ENCODE peak calls at places on chromosome 9, in seven cellular contexts. B is IMR-90, D is A549, I is heart left ventricle, A is K562, G is uterus, Y is HCT116. U is an unnamed sample.

GRCh38 chr9:22114956-22115355 is 105.9 kb upstream of the CDKN2B start:
- DNase-seq in B (peak; percentile 70), D (no peak), I (no peak), A (no peak), G (no peak), Y (no peak), U (no peak)

GRCh38 chr9:11142965-11143738 is 530.4 kb upstream of the PTPRD start:
- DNase-seq in B (no peak), D (no peak), I (no peak), A (no peak), G (no peak), Y (no peak), U (no peak)

GRCh38 chr9:69027355-69028097 is 8.0 kb upstream of the FXN start:
- DNase-seq in B (peak; percentile 45), D (peak; percentile 47), I (no peak), A (peak; percentile 44), G (peak; percentile 24), Y (peak; percentile 65), U (peak; percentile 48)

GRCh38 chr9:22079873-22080341 is 70.8 kb upstream of the CDKN2B start:
- DNase-seq in B (peak; percentile 87), D (no peak), I (no peak), A (no peak), G (no peak), Y (no peak), U (peak; percentile 11)

GRCh38 chr9:127311239-127311741 is 46.7 kb downstream of the GARNL3 start:
- DNase-seq in B (peak; percentile 36), D (peak; percentile 33), I (peak; percentile 35), A (peak; percentile 31), G (peak; percentile 37), Y (peak; percentile 1), U (peak; percentile 76)

GRCh38 chr9:78325343-78325742 is 28.4 kb downstream of the PSAT1 start:
- DNase-seq in B (peak; percentile 27), D (no peak), I (no peak), A (peak; percentile 28), G (no peak), Y (no peak), U (peak; percentile 87)

GRCh38 chr9:99955606-99956005 is 49.2 kb downstream of the STX17 start:
- DNase-seq in B (no peak), D (no peak), I (no peak), A (no peak), G (no peak), Y (no peak), U (no peak)

GRCh38 chr9:27110181-27110580 is 1.2 kb downstream of the TEK start:
- DNase-seq in B (no peak), D (no peak), I (no peak), A (no peak), G (no peak), Y (no peak), U (no peak)

GRCh38 chr9:21174671-21175070 is 8.2 kb upstream of the IFNA21 start:
- DNase-seq in B (no peak), D (no peak), I (no peak), A (no peak), G (no peak), Y (no peak), U (no peak)

GRCh38 chr9:35705372-35705771 is 15.6 kb upstream of the TPM2 start:
- DNase-seq in B (no peak), D (no peak), I (no peak), A (no peak), G (no peak), Y (no peak), U (no peak)

GRCh38 chr9:110847661-110848060 is 179.1 kb downstream of the MUSK start:
- DNase-seq in B (peak; percentile 60), D (no peak), I (no peak), A (no peak), G (no peak), Y (no peak), U (no peak)
- H3K4me1 ChIP-seq in B (peaks cover 7% of the 10 kb centered on the region), D (peaks cover 3% of the 10 kb centered on the region), I (no peaks in the 10 kb centered on the region), A (no peaks in the 10 kb centered on the region), G (no peaks in the 10 kb centered on the region), Y (no peaks in the 10 kb centered on the region), U (no peaks in the 10 kb centered on the region)

DNA sequence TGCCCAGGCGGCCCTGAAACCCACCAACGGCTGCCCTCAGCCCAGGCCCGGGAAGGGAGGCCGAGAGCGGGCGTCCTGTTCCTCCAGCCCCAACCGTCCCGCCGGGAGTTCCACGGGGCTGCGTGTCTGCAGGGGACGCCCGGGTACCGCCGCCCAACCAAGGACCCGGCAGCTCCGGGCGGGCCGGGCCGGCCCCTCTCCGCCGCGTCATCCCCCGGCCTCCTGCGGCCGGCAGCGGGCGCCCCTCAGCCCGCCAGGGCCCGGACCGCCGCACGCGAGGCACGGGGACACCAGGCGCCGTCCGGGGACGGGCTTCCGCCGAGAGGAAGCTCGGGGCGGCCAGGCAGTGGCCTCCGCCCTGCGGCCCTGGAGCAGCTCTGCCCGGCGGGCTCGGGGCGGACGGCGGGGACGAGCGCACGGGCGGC is 432 bp downstream of the FBXW5 start:
- DNase-seq in B (peak; percentile 55), D (peak; percentile 39), I (no peak), A (no peak), G (no peak), Y (no peak), U (peak; percentile 51)
- TF ChIP-seq POLR2A in B (peak; percentile 67), D (no peak), I (no peak), A (no peak), G (no peak), Y (no peak), U (no peak)

GRCh38 chr9:130410443-130410842 is 34.3 kb upstream of the ASS1 start:
- DNase-seq in B (no peak), D (no peak), I (no peak), A (no peak), G (no peak), Y (no peak), U (no peak)

GRCh38 chr9:130407916-130408659 is 36.7 kb upstream of the ASS1 start:
- DNase-seq in B (no peak), D (no peak), I (no peak), A (no peak), G (no peak), Y (no peak), U (no peak)

GRCh38 chr9:130409250-130409649 is 35.5 kb upstream of the ASS1 start:
- DNase-seq in B (no peak), D (no peak), I (no peak), A (no peak), G (no peak), Y (no peak), U (no peak)

GRCh38 chr9:130406278-130406895 is 38.4 kb upstream of the ASS1 start:
- DNase-seq in B (no peak), D (no peak), I (no peak), A (no peak), G (no peak), Y (no peak), U (no peak)

GRCh38 chr9:130408669-130409068 is 36.1 kb upstream of the ASS1 start:
- DNase-seq in B (no peak), D (no peak), I (no peak), A (no peak), G (no peak), Y (no peak), U (no peak)
- TF ChIP-seq CTCF in B (no peak), D (no peak), I (no peak), A (peak; percentile 24), G (no peak), Y (no peak), U (no peak)

GRCh38 chr9:133139246-133140173 is 18.5 kb upstream of the RALGDS start:
- DNase-seq in B (no peak), D (no peak), I (no peak), A (no peak), G (no peak), Y (no peak), U (no peak)

GRCh38 chr9:133140174-133140505 is 19.1 kb upstream of the RALGDS start:
- DNase-seq in B (no peak), D (no peak), I (no peak), A (no peak), G (no peak), Y (no peak), U (no peak)

GRCh38 chr9:133142657-133143592 is 20.8 kb downstream of the GBGT1 start:
- DNase-seq in B (no peak), D (no peak), I (no peak), A (no peak), G (no peak), Y (no peak), U (no peak)

GRCh38 chr9:133141833-133142594 is 21.0 kb upstream of the RALGDS start:
- DNase-seq in B (no peak), D (no peak), I (peak; percentile 59), A (no peak), G (peak; percentile 55), Y (no peak), U (peak; percentile 72)

GRCh38 chr9:133140606-133141005 is 19.6 kb upstream of the RALGDS start:
- DNase-seq in B (no peak), D (no peak), I (no peak), A (no peak), G (no peak), Y (no peak), U (no peak)
- H3K4me1 ChIP-seq in B (peaks cover 14% of the 10 kb centered on the region), D (peaks cover 42% of the 10 kb centered on the region), I (peaks cover 50% of the 10 kb centered on the region), A (peaks cover 87% of the 10 kb centered on the region), G (peaks cover 15% of the 10 kb centered on the region), Y (peaks cover 56% of the 10 kb centered on the region), U (peaks cover 73% of the 10 kb centered on the region)

U was measured in body of pancreas.